ENCODE peak calls at places on chromosomes 3 and 15, in six cellular contexts. C is B cell; B is AG04449; V is nephron progenitor cell; K is heart right ventricle; M is CD4-positive, alpha-beta T cell. G is an unnamed sample.

GRCh38 chr3:37453393-37454391 is 279.3 kb upstream of the LRRFIP2 start:
- DNase-seq in K (peak), B (no peak), V (peak), C (no peak), M (no peak), G (no peak)

GRCh38 chr15:27095809-27096580 is 125.0 kb downstream of the GABRG3 start:
- DNase-seq in B (no peak), K (no peak), C (no peak), V (no peak), M (no peak), G (no peak)

GRCh38 chr3:123792473-123793201 is 91.5 kb downstream of the MYLK start:
- DNase-seq in K (no peak), C (no peak), M (no peak), V (no peak), B (no peak), G (no peak)

GRCh38 chr15:59528965-59529402 is 82.6 kb upstream of the GCNT3 start:
- DNase-seq in B (peak), C (peak), V (peak), K (peak), M (peak), G (peak)

GRCh38 chr3:135165260-135165659 is 370.2 kb downstream of the EPHB1 start:
- DNase-seq in K (no peak), M (no peak), V (no peak), B (no peak), C (no peak), G (no peak)

GRCh38 chr3:11757441-11757875 is 89.2 kb downstream of the TAMM41 start:
- DNase-seq in C (no peak), B (no peak), V (no peak), M (no peak), K (no peak), G (no peak)

GRCh38 chr3:152267831-152268500 is 763 bp upstream of the MBNL1 start:
- DNase-seq in M (no peak), B (no peak), K (no peak), V (no peak), C (no peak), G (no peak)

GRCh38 chr3:5292512-5292911 is 105.0 kb downstream of the EDEM1 start:
- DNase-seq in M (no peak), C (no peak), B (no peak), K (no peak), V (no peak), G (no peak)

GRCh38 chr3:16460886-16461285 is 52.6 kb downstream of the RFTN1 start:
- DNase-seq in C (no peak), K (no peak), M (no peak), B (no peak), V (no peak), G (no peak)

GRCh38 chr3:178456942-178457341 is 79.3 kb upstream of the KCNMB2 start:
- DNase-seq in V (no peak), B (no peak), C (no peak), M (no peak), K (no peak), G (no peak)

GRCh38 chr3:32254268-32254667 is 15.8 kb downstream of the CMTM8 start:
- DNase-seq in C (no peak), K (no peak), B (no peak), V (no peak), M (no peak), G (no peak)

GRCh38 chr3:45057557-45057956 is 31.5 kb downstream of the CLEC3B start:
- DNase-seq in C (no peak), V (no peak), B (no peak), K (no peak), M (no peak), G (no peak)

GRCh38 chr3:49017646-49017977 is 768 bp downstream of the DALRD3 start:
- DNase-seq in C (no peak), B (no peak), K (no peak), M (no peak), V (no peak), G (no peak)

GRCh38 chr15:58182460-58183163 is 44.4 kb downstream of the AQP9 start:
- DNase-seq in M (no peak), B (no peak), K (peak), V (peak), C (no peak), G (peak)

GRCh38 chr15:32871887-32872286 is 154.1 kb downstream of the GREM1 start:
- DNase-seq in V (no peak), B (no peak), M (no peak), C (no peak), K (no peak), G (no peak)

GRCh38 chr3:52053307-52054304 is 2.8 kb downstream of the DUSP7 start:
- DNase-seq in B (no peak), K (peak), V (no peak), M (peak), C (no peak), G (no peak)

GRCh38 chr15:52078876-52079700 is 33.5 kb downstream of the BCL2L10 start:
- DNase-seq in K (peak), V (peak), C (peak), M (peak), B (no peak), G (peak)

GRCh38 chr3:184241447-184242296 is 7.1 kb downstream of the ALG3 start:
- DNase-seq in B (no peak), M (no peak), C (peak), K (no peak), V (peak), G (no peak)

GRCh38 chr3:122892118-122892517 is 97.2 kb downstream of the SLC49A4 start:
- DNase-seq in C (no peak), B (no peak), V (no peak), K (no peak), M (no peak), G (no peak)

GRCh38 chr15:50753463-50753862 is 12.0 kb downstream of the SPPL2A start:
- DNase-seq in B (no peak), K (no peak), C (no peak), M (no peak), V (no peak), G (no peak)

GRCh38 chr3:187684880-187685279 is 14.7 kb upstream of the SST start:
- DNase-seq in K (no peak), M (no peak), V (no peak), B (no peak), C (no peak), G (no peak)

GRCh38 chr3:52245322-52246263 is at the start of gene PPM1M:
- DNase-seq in B (no peak), K (peak), M (peak), V (peak), C (peak), G (peak)

GRCh38 chr15:68230157-68231100 is 901 bp upstream of the CLN6 start:
- DNase-seq in C (no peak), K (no peak), M (no peak), V (no peak), B (no peak), G (no peak)
- TF ChIP-seq CTCF in C (peak), K (no peak), M (no peak), V (no peak), B (no peak), G (no peak)

GRCh38 chr15:70286110-70286806 is 188.5 kb upstream of the TLE3 start:
- DNase-seq in K (no peak), B (no peak), M (no peak), C (no peak), V (no peak), G (no peak)
- TF ChIP-seq CTCF in K (no peak), B (no peak), M (no peak), C (no peak), V (no peak), G (no peak)

GRCh38 chr3:127964816-127965215 is 49.8 kb downstream of the KBTBD12 start:
- DNase-seq in V (no peak), B (no peak), C (no peak), M (no peak), K (no peak), G (no peak)

GRCh38 chr3:127964053-127964452 is 49.0 kb downstream of the KBTBD12 start:
- DNase-seq in B (no peak), M (no peak), V (no peak), C (no peak), K (no peak), G (no peak)

GRCh38 chr3:127961963-127962362 is 46.9 kb downstream of the KBTBD12 start:
- DNase-seq in B (no peak), C (no peak), V (no peak), K (no peak), M (no peak), G (no peak)

GRCh38 chr3:127961124-127961523 is 46.1 kb downstream of the KBTBD12 start:
- DNase-seq in B (no peak), M (no peak), C (no peak), K (no peak), V (no peak), G (no peak)

GRCh38 chr3:127962937-127963336 is 47.9 kb downstream of the KBTBD12 start:
- DNase-seq in C (no peak), V (no peak), B (no peak), K (no peak), M (no peak), G (no peak)
- TF ChIP-seq CTCF in C (no peak), V (no peak), B (no peak), K (no peak), M (no peak), G (no peak)

GRCh38 chr3:23865595-23866396 is 51.0 kb downstream of the NKIRAS1 start:
- DNase-seq in K (peak), V (peak), B (no peak), M (no peak), C (no peak), G (no peak)

GRCh38 chr3:23864954-23865353 is 51.8 kb downstream of the NKIRAS1 start:
- DNase-seq in V (no peak), C (no peak), K (peak), M (no peak), B (no peak), G (no peak)

GRCh38 chr3:23872330-23872729 is 44.5 kb downstream of the NKIRAS1 start:
- DNase-seq in V (no peak), M (no peak), K (no peak), B (no peak), C (no peak), G (no peak)

GRCh38 chr3:23863060-23863459 is 53.7 kb downstream of the NKIRAS1 start:
- DNase-seq in V (no peak), K (no peak), M (no peak), B (no peak), C (no peak), G (no peak)

DNA sequence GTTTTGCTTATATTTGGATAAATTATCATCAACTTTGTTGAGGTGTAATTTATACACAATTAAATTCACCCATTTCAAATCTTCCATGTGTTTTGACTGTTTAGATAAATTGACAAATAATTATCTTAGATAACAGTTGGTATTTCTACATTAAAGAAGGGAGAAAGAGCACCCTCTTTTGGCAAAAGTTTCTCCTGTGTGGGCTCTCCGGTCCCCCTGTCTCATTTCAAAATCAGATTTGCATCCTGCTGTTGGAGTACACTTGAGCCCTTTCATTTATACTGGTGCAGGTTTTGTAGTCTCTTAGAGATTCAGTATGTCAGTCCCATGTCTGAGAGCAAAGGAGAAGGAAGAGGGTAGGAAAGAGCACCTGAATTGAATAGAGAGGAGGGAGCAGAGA is 49.4 kb downstream of the NKIRAS1 start:
- DNase-seq in K (no peak), M (no peak), C (no peak), B (no peak), V (no peak), G (no peak)
- TF ChIP-seq CTCF in K (no peak), M (no peak), C (no peak), B (no peak), V (no peak), G (no peak)

GRCh38 chr3:79367803-79368202 is 400.0 kb downstream of the ROBO1 start:
- DNase-seq in B (no peak), V (no peak), K (no peak), M (no peak), C (no peak), G (no peak)

GRCh38 chr3:79366414-79366813 is 401.4 kb downstream of the ROBO1 start:
- DNase-seq in C (no peak), M (no peak), B (no peak), K (no peak), V (no peak), G (no peak)

GRCh38 chr3:79368403-79368802 is 399.4 kb downstream of the ROBO1 start:
- DNase-seq in M (no peak), C (no peak), B (no peak), K (no peak), V (no peak), G (no peak)

GRCh38 chr3:79367066-79367465 is 400.7 kb downstream of the ROBO1 start:
- DNase-seq in K (no peak), V (no peak), B (peak), M (no peak), C (no peak), G (no peak)

GRCh38 chr3:79369306-79369705 is 398.5 kb downstream of the ROBO1 start:
- DNase-seq in C (no peak), K (no peak), M (no peak), V (no peak), B (no peak), G (no peak)
- TF ChIP-seq CTCF in C (no peak), K (no peak), M (no peak), V (peak), B (no peak), G (no peak)

GRCh38 chr3:114216186-114216970 is 21.0 kb downstream of the ZNF80 start:
- DNase-seq in V (no peak), C (no peak), M (no peak), K (no peak), B (peak), G (no peak)

GRCh38 chr3:114214542-114215341 is 22.6 kb downstream of the ZNF80 start:
- DNase-seq in K (no peak), C (no peak), B (no peak), V (no peak), M (no peak), G (no peak)

GRCh38 chr3:114213262-114213668 is 24.1 kb downstream of the ZNF80 start:
- DNase-seq in M (no peak), K (no peak), V (no peak), B (peak), C (no peak), G (no peak)

GRCh38 chr3:114212646-114213045 is 24.7 kb downstream of the ZNF80 start:
- DNase-seq in V (no peak), M (no peak), K (no peak), B (no peak), C (no peak), G (no peak)

DNA sequence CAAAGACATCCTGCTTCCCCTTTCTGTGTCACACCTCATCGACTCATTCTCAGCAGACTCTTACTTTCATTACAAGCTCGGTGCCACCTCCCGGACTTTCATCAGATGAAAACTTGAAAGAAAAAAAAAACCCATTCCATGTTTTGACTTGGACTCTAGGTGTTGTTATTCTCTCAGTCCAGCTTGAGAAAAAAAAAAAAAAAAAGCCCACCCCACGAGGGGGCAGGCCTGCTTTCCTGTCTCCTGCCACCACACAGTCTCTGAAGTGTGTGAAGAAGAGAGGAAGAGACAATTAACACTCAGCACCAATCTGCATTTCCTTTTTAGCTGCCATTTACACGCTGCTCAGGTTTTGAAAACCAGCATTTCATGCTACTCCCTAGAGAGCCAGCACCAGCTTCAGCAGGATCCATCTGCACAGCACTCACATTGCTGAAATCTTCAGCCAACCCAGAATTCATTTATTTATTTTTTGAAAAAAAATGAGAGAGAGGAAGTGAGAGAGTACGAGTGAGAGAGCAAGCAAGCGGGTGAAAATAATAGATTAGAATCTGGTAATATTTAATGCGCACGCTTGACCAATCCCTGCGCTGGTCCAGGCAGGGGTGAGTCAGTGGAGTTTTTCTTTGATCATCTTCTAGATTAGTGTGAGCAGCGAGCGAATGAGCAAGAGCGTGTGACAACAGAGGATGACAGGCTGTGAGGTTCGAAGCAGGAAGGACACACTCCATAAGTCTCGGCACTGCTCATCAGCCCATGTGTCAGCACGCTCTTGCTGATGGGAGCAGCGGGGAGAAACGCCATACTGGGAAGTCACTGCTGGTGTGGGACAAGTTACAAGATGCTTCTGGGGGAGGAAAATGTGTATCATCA is 23.5 kb downstream of the ZNF80 start:
- DNase-seq in B (peak), K (no peak), C (peak), M (peak), V (peak), G (no peak)
- TF ChIP-seq CTCF in B (no peak), K (no peak), C (no peak), M (peak), V (no peak), G (no peak)

DNA sequence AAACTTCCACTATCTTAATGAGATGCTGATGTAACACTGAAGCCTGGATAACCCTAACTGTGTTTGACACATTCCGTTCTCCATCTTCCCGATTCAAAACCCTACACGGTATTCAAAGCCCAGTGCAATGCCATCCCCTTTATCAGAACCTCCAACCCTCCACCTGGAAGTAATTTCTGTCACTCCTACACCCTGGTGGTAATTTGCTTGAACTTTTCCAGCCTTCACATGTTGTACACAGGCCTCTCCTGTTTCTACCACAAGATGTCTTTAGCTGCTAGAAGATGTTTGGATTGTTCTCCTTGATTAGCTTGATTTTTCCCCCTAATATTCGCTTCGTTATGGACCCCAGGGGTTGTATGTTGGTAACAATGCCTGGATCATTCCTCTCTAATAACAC is 208.9 kb downstream of the CHST2 start:
- DNase-seq in K (no peak), M (no peak), B (no peak), V (no peak), C (no peak), G (no peak)
- TF ChIP-seq CTCF in K (no peak), M (no peak), B (no peak), V (no peak), C (no peak), G (no peak)

DNA sequence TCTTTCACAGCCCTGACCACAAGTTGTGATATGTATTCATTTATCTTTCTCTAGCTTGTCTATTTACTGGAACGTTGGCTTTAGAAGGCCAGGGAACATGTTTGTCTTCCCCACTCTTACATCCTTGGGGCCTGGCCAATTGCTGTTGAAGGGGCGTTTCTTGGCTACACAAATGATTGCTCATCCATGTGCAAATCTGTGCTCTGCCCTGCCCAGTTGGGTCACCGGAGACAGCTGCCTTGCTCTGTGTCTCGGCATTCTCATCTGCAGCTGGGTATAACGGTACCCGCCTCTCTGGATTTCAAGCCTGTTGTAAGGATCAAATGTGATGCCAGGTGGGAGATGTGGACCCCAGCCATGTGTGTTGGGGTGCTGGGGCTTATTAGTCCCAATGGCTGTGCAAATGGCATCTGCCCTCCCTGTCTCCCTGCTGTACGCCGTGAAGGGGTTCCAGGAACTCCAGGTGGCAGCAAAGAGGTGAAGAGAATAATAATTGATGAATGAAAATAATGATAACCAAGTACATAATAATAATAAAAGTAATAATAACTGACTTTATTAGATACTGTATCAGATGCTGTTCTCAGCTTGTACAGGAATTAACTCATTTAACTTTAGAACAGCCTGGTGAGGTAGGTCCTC is 24.1 kb upstream of the TLE3 start:
- DNase-seq in C (no peak), B (no peak), K (no peak), M (no peak), V (no peak), G (no peak)
- TF ChIP-seq CTCF in C (no peak), B (no peak), K (no peak), M (no peak), V (no peak), G (no peak)

G was measured in mesothelial cell of epicardium.